ENCODE peak calls at places on chromosomes 3 and 15, in five cellular contexts. V is neuronal stem cell, U is H9, S is H1, A is trophoblast cell. F is an unnamed sample. For H3K79me1, the result is how much of the 10 kb centered on the place peaks cover.

GRCh38 chr3:106566277-106566676 is 697.5 kb upstream of the CBLB start:
- DNase-seq in V (no peak), A (no peak), S (no peak), U (peak), F (peak)

GRCh38 chr15:35506272-35506870 is 39.6 kb downstream of the DPH6 start:
- DNase-seq in S (no peak), U (no peak), A (no peak), V (peak), F (no peak)

GRCh38 chr3:22361465-22361864 is 610.5 kb upstream of the ZNF385D start:
- DNase-seq in U (no peak), S (no peak), A (no peak), V (no peak), F (no peak)

GRCh38 chr15:29127506-29128430 is 141.9 kb downstream of the NSMCE3 start:
- DNase-seq in A (no peak), V (no peak), U (no peak), S (no peak), F (no peak)

GRCh38 chr3:151085227-151085888 is at the start of gene MED12L:
- DNase-seq in A (peak), V (peak), S (peak), U (peak), F (peak)

GRCh38 chr3:72174043-72174442 is 389.1 kb upstream of the PROK2 start:
- DNase-seq in A (no peak), V (no peak), S (no peak), U (no peak), F (no peak)

GRCh38 chr15:82108489-82109078 is 62.8 kb upstream of the MEX3B start:
- DNase-seq in U (peak), A (peak), S (peak), V (no peak), F (peak)

GRCh38 chr15:76337047-76337738 is 620 bp downstream of the ISL2 start:
- DNase-seq in V (no peak), U (no peak), S (no peak), A (no peak), F (peak)

GRCh38 chr15:29139540-29140459 is 129.8 kb downstream of the NSMCE3 start:
- DNase-seq in A (no peak), V (peak), S (peak), U (peak), F (peak)

GRCh38 chr3:101311676-101312075 is 8.7 kb downstream of the IMPG2 start:
- DNase-seq in S (no peak), A (no peak), U (no peak), V (no peak), F (no peak)

GRCh38 chr3:194852836-194853508 is 167.3 kb downstream of the FAM43A start:
- DNase-seq in V (no peak), U (no peak), A (peak), S (no peak), F (no peak)

GRCh38 chr3:196994056-196994455 is 25.4 kb upstream of the PIGZ start:
- DNase-seq in V (no peak), A (no peak), S (peak), U (no peak), F (no peak)

GRCh38 chr3:40047406-40047805 is 238.0 kb downstream of the MYRIP start:
- DNase-seq in S (no peak), A (no peak), U (no peak), V (no peak), F (no peak)

GRCh38 chr3:122926322-122926721 is 101.2 kb downstream of the SEMA5B start:
- DNase-seq in A (no peak), S (no peak), U (no peak), V (no peak), F (no peak)

GRCh38 chr3:10330319-10330718 is 9.4 kb upstream of the SEC13 start:
- DNase-seq in U (peak), A (no peak), V (no peak), S (no peak), F (no peak)

GRCh38 chr3:64203969-64204632 is 21.2 kb downstream of the PRICKLE2 start:
- DNase-seq in V (no peak), A (no peak), U (no peak), S (no peak), F (no peak)

GRCh38 chr3:64209866-64210609 is 15.2 kb downstream of the PRICKLE2 start:
- DNase-seq in S (no peak), A (no peak), U (no peak), V (no peak), F (peak)

GRCh38 chr3:64203216-64203615 is 22.1 kb downstream of the PRICKLE2 start:
- DNase-seq in U (no peak), V (no peak), S (no peak), A (no peak), F (no peak)

GRCh38 chr3:64213224-64213893 is 11.9 kb downstream of the PRICKLE2 start:
- DNase-seq in U (no peak), A (no peak), V (no peak), S (no peak), F (no peak)

DNA sequence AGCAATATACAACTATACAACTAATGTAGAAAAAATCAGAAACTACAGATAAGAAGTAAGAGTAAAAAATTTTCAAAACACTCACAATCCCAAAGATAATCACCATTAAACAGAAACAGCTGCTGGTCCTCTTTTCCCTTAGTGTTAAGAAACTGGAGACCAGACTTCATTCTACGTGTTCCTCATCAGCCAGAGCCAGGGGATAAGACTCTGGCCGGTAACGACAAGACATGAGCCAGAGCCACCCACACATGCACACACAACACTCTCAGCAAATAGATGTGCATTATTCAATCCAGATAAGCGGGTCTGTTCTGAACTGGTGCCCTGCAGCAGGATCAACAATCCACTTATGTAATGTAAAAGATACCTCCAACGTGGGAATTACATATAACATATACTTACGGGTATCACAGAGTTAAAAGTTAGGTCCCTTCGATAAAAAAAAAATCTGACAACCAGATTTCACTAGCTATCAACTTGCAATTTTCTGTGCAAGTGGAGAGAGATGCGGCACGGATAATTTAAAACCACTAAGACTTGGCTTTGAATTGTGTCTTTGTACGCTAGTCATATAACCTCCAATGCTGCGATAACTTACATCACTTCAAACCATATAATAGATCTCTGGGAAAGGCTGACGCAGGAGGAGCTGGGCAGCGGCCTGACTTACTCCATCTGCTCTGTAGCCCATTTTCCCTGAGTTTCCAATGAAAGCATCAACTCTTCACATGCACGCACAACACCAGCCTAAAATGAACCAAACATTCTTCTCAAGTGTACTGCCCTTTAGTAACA is 17.8 kb downstream of the PRICKLE2 start:
- DNase-seq in V (no peak), S (no peak), A (no peak), U (no peak), F (peak)
- H3K4ac ChIP-seq in V (no peak), S (no peak), A (no peak), U (no peak), F (no peak)

DNA sequence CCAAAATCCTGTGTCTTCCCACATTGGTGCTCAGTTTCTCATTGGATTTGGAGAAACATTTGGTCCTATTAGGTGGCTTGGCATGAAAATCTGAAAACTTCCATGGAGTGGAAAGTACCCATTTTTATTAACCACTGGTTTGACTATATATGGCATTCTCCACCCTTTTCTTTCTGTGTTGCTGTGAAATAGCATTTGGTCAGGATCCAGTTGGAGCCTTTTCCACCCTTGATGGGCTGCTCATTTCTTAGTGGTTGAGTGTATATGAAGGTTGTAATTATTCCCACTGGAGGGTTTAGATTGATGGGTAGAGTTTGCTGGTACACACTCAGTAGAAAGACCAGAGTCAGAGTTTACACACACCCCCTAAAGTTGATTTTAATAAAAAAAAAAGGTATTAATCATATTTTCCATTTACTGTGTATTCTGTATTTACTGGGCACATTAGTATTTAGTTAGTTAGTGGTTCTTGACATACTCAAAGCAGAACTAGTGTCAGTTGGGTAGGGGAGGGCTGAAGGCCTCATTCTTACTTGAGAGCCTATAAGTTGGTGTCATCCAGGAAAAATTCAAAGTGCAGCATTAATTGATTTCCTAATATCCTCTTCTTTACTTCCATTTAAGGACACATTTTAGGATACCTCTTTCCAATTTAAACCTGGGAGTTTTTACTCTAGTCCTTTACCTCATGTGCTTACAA is 69.5 kb downstream of the FLNB start:
- DNase-seq in A (no peak), V (no peak), U (no peak), S (no peak), F (no peak)
- H3K79me1 ChIP-seq in A (under half), V (under half), U (under half), S (under half), F (under half)

GRCh38 chr15:59087731-59088130 is 17.2 kb upstream of the CCNB2 start:
- DNase-seq in S (no peak), V (no peak), U (no peak), A (no peak), F (no peak)
- H2BK12ac ChIP-seq in S (no peak), V (no peak), U (no peak), A (no peak), F (no peak)

GRCh38 chr15:45648521-45649200 is 13.8 kb downstream of the SQOR start:
- DNase-seq in S (no peak), U (no peak), A (peak), V (no peak), F (peak)
- H3K4ac ChIP-seq in S (no peak), U (no peak), A (no peak), V (no peak), F (peak)